ENCODE peak calls at places on chromosomes 5 and 9, in ten cellular contexts. G is stimulated activated CD4-positive, alpha-beta T cell treated with anti-CD3 and anti-CD28 coated beads, Interleukin-1b, Interleukin-23, amount 100 ng/mL, for 24 hours; Y is ureter; U is psoas muscle; A is NCI-H748 treated with DMSO at 0.1 percent for 48 hours; O is fibroblast of lung; T is GM23248; N is effector CD4-positive, alpha-beta T cell; K is endothelial cell; H is central memory CD8-positive, alpha-beta T cell. D is an unnamed sample.

GRCh38 chr5:91417219-91417618 is 34.1 kb upstream of the ARRDC3 start:
- DNase-seq in O (peak; percentile 89), N (no peak), G (no peak), K (no peak), U (no peak), Y (no peak), H (no peak), A (no peak), T (no peak), D (no peak)

GRCh38 chr9:35374910-35375309 is 115.0 kb upstream of the RUSC2 start:
- DNase-seq in U (peak; percentile 86), H (no peak), Y (no peak), N (no peak), A (no peak), K (no peak), G (no peak), T (no peak), O (no peak), D (no peak)

GRCh38 chr9:37918665-37919165 is 14.8 kb upstream of the SLC25A51 start:
- DNase-seq in O (no peak), T (no peak), H (no peak), K (no peak), A (no peak), G (no peak), U (no peak), N (no peak), Y (no peak), D (no peak)

GRCh38 chr9:114029311-114030170 is 48.6 kb downstream of the AMBP start:
- DNase-seq in K (no peak), Y (no peak), G (no peak), A (no peak), N (no peak), U (no peak), O (no peak), T (no peak), H (no peak), D (no peak)

GRCh38 chr9:136572003-136572595 is 26.3 kb upstream of the NOTCH1 start:
- DNase-seq in O (peak; percentile 35), A (no peak), K (peak; percentile 57), H (no peak), T (no peak), N (no peak), U (peak; percentile 48), Y (no peak), G (no peak), D (no peak)

GRCh38 chr9:83396813-83397212 is 141.4 kb downstream of the FRMD3 start:
- DNase-seq in T (no peak), K (no peak), O (no peak), G (no peak), Y (no peak), U (no peak), A (no peak), H (no peak), N (no peak), D (no peak)

GRCh38 chr9:95581900-95582299 is 65.1 kb upstream of the PTCH1 start:
- DNase-seq in G (no peak), H (no peak), O (no peak), U (no peak), Y (no peak), T (no peak), K (no peak), N (no peak), A (no peak), D (no peak)

GRCh38 chr9:33919276-33919897 is 102.4 kb downstream of the UBE2R2 start:
- DNase-seq in H (no peak), A (no peak), U (no peak), Y (no peak), T (no peak), K (no peak), O (no peak), G (no peak), N (no peak), D (no peak)

GRCh38 chr5:37724395-37725125 is 115.3 kb downstream of the GDNF start:
- DNase-seq in H (no peak), O (peak; percentile 60), T (peak; percentile 89), N (no peak), A (no peak), U (no peak), G (no peak), Y (no peak), K (no peak), D (no peak)

GRCh38 chr5:150317048-150318003 is 14.6 kb upstream of the ARSI start:
- DNase-seq in T (peak; percentile 97), H (no peak), N (no peak), U (no peak), K (no peak), Y (no peak), G (no peak), A (no peak), O (peak; percentile 92), D (no peak)

GRCh38 chr5:83281658-83282057 is 189.9 kb upstream of the VCAN start:
- DNase-seq in U (no peak), N (no peak), Y (no peak), T (peak; percentile 76), G (no peak), H (no peak), A (no peak), O (no peak), K (no peak), D (no peak)

GRCh38 chr5:131986161-131986912 is 25.1 kb downstream of the ACSL6 start:
- DNase-seq in Y (no peak), K (no peak), T (no peak), A (no peak), H (no peak), U (no peak), G (no peak), O (no peak), N (no peak), D (no peak)

GRCh38 chr9:114034176-114034575 is 43.9 kb downstream of the AMBP start:
- DNase-seq in N (no peak), T (no peak), G (no peak), Y (peak; percentile 32), O (no peak), U (no peak), H (no peak), A (no peak), K (no peak), D (no peak)

GRCh38 chr9:20728493-20729220 is 44.6 kb downstream of the FOCAD start:
- DNase-seq in A (no peak), K (no peak), U (no peak), N (no peak), T (peak; percentile 34), G (no peak), O (peak; percentile 58), H (no peak), Y (no peak), D (no peak)

GRCh38 chr9:37534901-37535300 is 41.3 kb downstream of the FBXO10 start:
- DNase-seq in A (no peak), T (no peak), Y (no peak), K (no peak), G (no peak), O (no peak), H (no peak), U (no peak), N (no peak), D (no peak)

GRCh38 chr5:18465833-18466681 is 831.8 kb downstream of the TAF11L14 start:
- DNase-seq in U (no peak), O (peak; percentile 56), A (peak; percentile 98), T (peak; percentile 63), K (peak; percentile 83), H (no peak), G (peak; percentile 8), N (no peak), Y (peak; percentile 50), D (peak; percentile 20)

GRCh38 chr5:150559701-150560100 is 51.8 kb downstream of the NDST1 start:
- DNase-seq in T (peak; percentile 76), G (no peak), A (no peak), H (no peak), U (no peak), O (no peak), Y (no peak), N (no peak), K (no peak), D (no peak)

GRCh38 chr9:100598641-100599145 is 20.8 kb downstream of the CAVIN4 start:
- DNase-seq in K (peak; percentile 88), Y (peak; percentile 87), A (peak; percentile 91), H (peak; percentile 67), T (peak; percentile 92), G (peak; percentile 75), O (peak; percentile 72), U (peak; percentile 88), N (peak; percentile 69), D (peak; percentile 91)

GRCh38 chr9:78314953-78315870 is 18.3 kb downstream of the PSAT1 start:
- DNase-seq in H (no peak), G (no peak), A (no peak), T (peak; percentile 49), O (peak; percentile 33), K (no peak), U (no peak), Y (no peak), N (no peak), D (no peak)

GRCh38 chr9:105637787-105638395 is 24.4 kb upstream of the TAL2 start:
- DNase-seq in O (peak; percentile 4), T (peak; percentile 16), H (no peak), K (no peak), Y (no peak), A (no peak), N (no peak), G (no peak), U (no peak), D (no peak)

GRCh38 chr9:97388721-97389238 is 23.1 kb upstream of the TDRD7 start:
- DNase-seq in N (no peak), K (no peak), H (no peak), U (no peak), Y (no peak), T (peak; percentile 35), A (no peak), G (no peak), O (no peak), D (no peak)

GRCh38 chr5:127634007-127634406 is 14.9 kb upstream of the CTXN3 start:
- DNase-seq in A (no peak), N (no peak), K (no peak), Y (no peak), O (peak; percentile 12), G (no peak), T (no peak), H (no peak), U (no peak), D (no peak)

GRCh38 chr9:35935261-35935660 is 22.7 kb downstream of the OR2S2 start:
- DNase-seq in H (no peak), U (no peak), K (no peak), Y (no peak), G (no peak), A (no peak), T (no peak), O (peak; percentile 47), N (no peak), D (no peak)

D was measured in progenitor cell of endocrine pancreas.